ENCODE peak calls at places on chromosomes 3 and 15, in four cellular contexts. One of them, this sample, is unnamed.

GRCh38 chr3:16130066-16130465 is 44.4 kb upstream of the GALNT15 start:
- DNase-seq in stomach: no peak
- DNase-seq in GM12892: no peak
- DNase-seq in upper lobe of left lung: no peak
- DNase-seq in this sample: no peak

GRCh38 chr3:189076459-189076858 is 95.3 kb upstream of the TPRG1 start:
- DNase-seq in stomach: no peak
- DNase-seq in GM12892: no peak
- DNase-seq in upper lobe of left lung: no peak
- DNase-seq in this sample: no peak

GRCh38 chr3:72997421-72997961 is 880 bp downstream of the PPP4R2 start:
- DNase-seq in stomach: no peak
- DNase-seq in GM12892: no peak
- DNase-seq in upper lobe of left lung: no peak
- DNase-seq in this sample: peak; percentile 18

GRCh38 chr15:57875347-57875746 is 168.8 kb downstream of the POLR2M start:
- DNase-seq in stomach: no peak
- DNase-seq in GM12892: no peak
- DNase-seq in upper lobe of left lung: no peak
- DNase-seq in this sample: no peak

GRCh38 chr15:40226739-40227138 is 12.1 kb upstream of the PAK6 start:
- DNase-seq in stomach: no peak
- DNase-seq in GM12892: no peak
- DNase-seq in upper lobe of left lung: no peak
- DNase-seq in this sample: no peak

GRCh38 chr3:112604536-112604935 is 36.4 kb downstream of the CCDC80 start:
- DNase-seq in stomach: no peak
- DNase-seq in GM12892: no peak
- DNase-seq in upper lobe of left lung: no peak
- DNase-seq in this sample: no peak

GRCh38 chr15:29925227-29926082 is 103.2 kb upstream of the TJP1 start:
- DNase-seq in stomach: peak; percentile 38
- DNase-seq in GM12892: no peak
- DNase-seq in upper lobe of left lung: no peak
- DNase-seq in this sample: peak; percentile 63

GRCh38 chr3:72977463-72977862 is 19.1 kb upstream of the PPP4R2 start:
- DNase-seq in stomach: no peak
- DNase-seq in GM12892: no peak
- DNase-seq in upper lobe of left lung: no peak
- DNase-seq in this sample: no peak

GRCh38 chr3:12436514-12437222 is 47.6 kb upstream of the TSEN2 start:
- DNase-seq in stomach: no peak
- DNase-seq in GM12892: no peak
- DNase-seq in upper lobe of left lung: no peak
- DNase-seq in this sample: no peak

GRCh38 chr3:195905970-195906864 is 2.1 kb downstream of the TNK2 start:
- DNase-seq in stomach: no peak
- DNase-seq in GM12892: no peak
- DNase-seq in upper lobe of left lung: no peak
- DNase-seq in this sample: no peak
- TF ChIP-seq POLR2AphosphoS5 in stomach: no peak
- TF ChIP-seq POLR2AphosphoS5 in GM12892: no peak
- TF ChIP-seq POLR2AphosphoS5 in upper lobe of left lung: no peak
- TF ChIP-seq POLR2AphosphoS5 in this sample: no peak

GRCh38 chr3:52385157-52385556 is 59.7 kb downstream of the SEMA3G start:
- DNase-seq in stomach: no peak
- DNase-seq in GM12892: peak; percentile 57
- DNase-seq in upper lobe of left lung: no peak
- DNase-seq in this sample: no peak

GRCh38 chr3:52387481-52387880 is 57.4 kb downstream of the SEMA3G start:
- DNase-seq in stomach: no peak
- DNase-seq in GM12892: no peak
- DNase-seq in upper lobe of left lung: no peak
- DNase-seq in this sample: no peak

GRCh38 chr3:52381623-52382022 is 63.3 kb downstream of the SEMA3G start:
- DNase-seq in stomach: no peak
- DNase-seq in GM12892: no peak
- DNase-seq in upper lobe of left lung: no peak
- DNase-seq in this sample: no peak

GRCh38 chr3:52383446-52383845 is 61.5 kb downstream of the SEMA3G start:
- DNase-seq in stomach: no peak
- DNase-seq in GM12892: no peak
- DNase-seq in upper lobe of left lung: no peak
- DNase-seq in this sample: no peak

DNA sequence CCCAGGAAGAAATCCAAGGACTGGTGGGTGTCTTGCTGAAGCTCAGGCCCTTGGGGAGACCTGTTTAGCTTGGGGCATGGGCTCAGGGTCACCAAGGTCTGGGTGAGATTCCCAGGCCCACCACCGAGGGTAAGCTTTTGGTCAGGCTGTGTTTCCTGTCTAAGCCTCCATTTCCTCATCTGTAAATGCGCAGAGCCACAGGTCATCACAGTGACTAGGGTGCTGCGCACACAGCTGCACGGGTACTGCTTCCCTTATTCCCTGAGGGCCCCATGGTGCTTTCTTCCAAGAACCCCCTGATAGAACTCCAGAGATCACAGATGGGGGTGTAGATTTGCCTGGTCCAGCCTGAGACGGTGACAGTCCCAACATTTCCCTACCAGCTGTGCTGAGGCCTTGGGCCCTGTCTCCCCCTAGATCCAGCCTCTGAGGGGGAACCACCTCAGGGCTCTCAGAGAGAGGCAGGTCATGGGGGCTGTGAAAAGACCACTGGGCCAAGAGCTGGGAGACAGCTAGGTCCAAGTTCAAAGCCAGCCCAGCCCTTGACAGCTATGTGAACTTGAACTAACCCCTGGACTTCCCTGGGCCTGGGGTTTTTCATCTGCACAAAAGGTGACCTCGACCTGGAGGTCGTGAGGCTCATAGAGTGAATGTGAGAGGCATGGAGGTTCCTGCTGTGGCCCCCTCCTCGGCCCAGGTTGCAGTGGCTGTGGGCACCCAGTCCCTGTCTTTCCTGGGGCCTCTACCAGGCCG is 60.7 kb downstream of the SEMA3G start:
- DNase-seq in stomach: no peak
- DNase-seq in GM12892: no peak
- DNase-seq in upper lobe of left lung: no peak
- DNase-seq in this sample: no peak
- TF ChIP-seq POLR2A in stomach: no peak
- TF ChIP-seq POLR2A in GM12892: no peak
- TF ChIP-seq POLR2A in upper lobe of left lung: no peak
- TF ChIP-seq POLR2A in this sample: no peak

GRCh38 chr3:196778755-196779154 is 39.1 kb downstream of the PAK2 start:
- DNase-seq in stomach: no peak
- DNase-seq in GM12892: no peak
- DNase-seq in upper lobe of left lung: no peak
- DNase-seq in this sample: no peak
- TF ChIP-seq POLR2AphosphoS5 in stomach: no peak
- TF ChIP-seq POLR2AphosphoS5 in GM12892: no peak
- TF ChIP-seq POLR2AphosphoS5 in upper lobe of left lung: no peak
- TF ChIP-seq POLR2AphosphoS5 in this sample: no peak

GRCh38 chr3:1843111-1843510 is 255.6 kb upstream of the CNTN4 start:
- DNase-seq in stomach: no peak
- DNase-seq in GM12892: no peak
- DNase-seq in upper lobe of left lung: no peak
- DNase-seq in this sample: no peak
- TF ChIP-seq POLR2A in stomach: no peak
- TF ChIP-seq POLR2A in GM12892: no peak
- TF ChIP-seq POLR2A in upper lobe of left lung: no peak
- TF ChIP-seq POLR2A in this sample: no peak

This sample was measured in transverse colon.